ENCODE peak calls at places on chromosome 21, in nine cellular contexts. One of them, this sample, is unnamed.

GRCh38 chr21:42830456-42831455 is 48.6 kb downstream of the WDR4 start:
- DNase-seq in endothelial cell: no peak
- DNase-seq in NCI-H1092 treated with DMSO at 0.1 percent for 48 hours: no peak
- DNase-seq in AG08395: no peak
- DNase-seq in left colon: no peak
- DNase-seq in GM12865: no peak
- DNase-seq in midbrain: no peak
- DNase-seq in activated CD8-positive, alpha-beta memory T cell treated with anti-CD3 and anti-CD28 coated beads for 4 hours: no peak
- DNase-seq in head of caudate nucleus: peak; percentile 24
- DNase-seq in this sample: no peak

GRCh38 chr21:42147386-42148020 is 71.4 kb upstream of the ABCG1 start:
- DNase-seq in AG08395: no peak
- DNase-seq in NCI-H1092 treated with DMSO at 0.1 percent for 48 hours: no peak
- DNase-seq in GM12865: no peak
- DNase-seq in endothelial cell: no peak
- DNase-seq in activated CD8-positive, alpha-beta memory T cell treated with anti-CD3 and anti-CD28 coated beads for 4 hours: no peak
- DNase-seq in head of caudate nucleus: no peak
- DNase-seq in left colon: no peak
- DNase-seq in midbrain: no peak
- DNase-seq in this sample: no peak

GRCh38 chr21:43890042-43890441 is 25.0 kb downstream of the AGPAT3 start:
- DNase-seq in endothelial cell: no peak
- DNase-seq in left colon: no peak
- DNase-seq in midbrain: no peak
- DNase-seq in head of caudate nucleus: peak; percentile 11
- DNase-seq in GM12865: no peak
- DNase-seq in activated CD8-positive, alpha-beta memory T cell treated with anti-CD3 and anti-CD28 coated beads for 4 hours: no peak
- DNase-seq in NCI-H1092 treated with DMSO at 0.1 percent for 48 hours: no peak
- DNase-seq in AG08395: no peak
- DNase-seq in this sample: no peak

GRCh38 chr21:37574751-37575150 is 208.2 kb downstream of the DYRK1A start:
- DNase-seq in activated CD8-positive, alpha-beta memory T cell treated with anti-CD3 and anti-CD28 coated beads for 4 hours: no peak
- DNase-seq in NCI-H1092 treated with DMSO at 0.1 percent for 48 hours: no peak
- DNase-seq in endothelial cell: no peak
- DNase-seq in left colon: no peak
- DNase-seq in AG08395: no peak
- DNase-seq in GM12865: no peak
- DNase-seq in midbrain: no peak
- DNase-seq in head of caudate nucleus: no peak
- DNase-seq in this sample: no peak

GRCh38 chr21:26835027-26835713 is 10.0 kb downstream of the ADAMTS1 start:
- DNase-seq in GM12865: no peak
- DNase-seq in midbrain: no peak
- DNase-seq in AG08395: peak; percentile 49
- DNase-seq in left colon: no peak
- DNase-seq in endothelial cell: no peak
- DNase-seq in activated CD8-positive, alpha-beta memory T cell treated with anti-CD3 and anti-CD28 coated beads for 4 hours: no peak
- DNase-seq in NCI-H1092 treated with DMSO at 0.1 percent for 48 hours: no peak
- DNase-seq in head of caudate nucleus: no peak
- DNase-seq in this sample: no peak

GRCh38 chr21:42558846-42559245 is 45.2 kb downstream of the SLC37A1 start:
- DNase-seq in activated CD8-positive, alpha-beta memory T cell treated with anti-CD3 and anti-CD28 coated beads for 4 hours: no peak
- DNase-seq in GM12865: no peak
- DNase-seq in AG08395: no peak
- DNase-seq in NCI-H1092 treated with DMSO at 0.1 percent for 48 hours: no peak
- DNase-seq in head of caudate nucleus: peak; percentile 20
- DNase-seq in midbrain: no peak
- DNase-seq in endothelial cell: no peak
- DNase-seq in left colon: peak; percentile 15
- DNase-seq in this sample: no peak

GRCh38 chr21:17802568-17802967 is 16.6 kb downstream of the C21orf91 start:
- DNase-seq in left colon: no peak
- DNase-seq in GM12865: no peak
- DNase-seq in activated CD8-positive, alpha-beta memory T cell treated with anti-CD3 and anti-CD28 coated beads for 4 hours: no peak
- DNase-seq in NCI-H1092 treated with DMSO at 0.1 percent for 48 hours: no peak
- DNase-seq in midbrain: no peak
- DNase-seq in AG08395: peak; percentile 34
- DNase-seq in endothelial cell: no peak
- DNase-seq in head of caudate nucleus: no peak
- DNase-seq in this sample: no peak

GRCh38 chr21:46483300-46484295 is 24.9 kb downstream of the DIP2A start:
- DNase-seq in AG08395: no peak
- DNase-seq in midbrain: no peak
- DNase-seq in activated CD8-positive, alpha-beta memory T cell treated with anti-CD3 and anti-CD28 coated beads for 4 hours: no peak
- DNase-seq in NCI-H1092 treated with DMSO at 0.1 percent for 48 hours: no peak
- DNase-seq in GM12865: no peak
- DNase-seq in head of caudate nucleus: no peak
- DNase-seq in left colon: no peak
- DNase-seq in endothelial cell: no peak
- DNase-seq in this sample: no peak

GRCh38 chr21:16496594-16496993 is 766.8 kb downstream of the USP25 start:
- DNase-seq in endothelial cell: no peak
- DNase-seq in NCI-H1092 treated with DMSO at 0.1 percent for 48 hours: no peak
- DNase-seq in left colon: no peak
- DNase-seq in AG08395: no peak
- DNase-seq in head of caudate nucleus: no peak
- DNase-seq in midbrain: no peak
- DNase-seq in activated CD8-positive, alpha-beta memory T cell treated with anti-CD3 and anti-CD28 coated beads for 4 hours: no peak
- DNase-seq in GM12865: no peak
- DNase-seq in this sample: no peak

GRCh38 chr21:40707271-40707670 is 139.7 kb downstream of the DSCAM start:
- DNase-seq in NCI-H1092 treated with DMSO at 0.1 percent for 48 hours: no peak
- DNase-seq in head of caudate nucleus: no peak
- DNase-seq in midbrain: no peak
- DNase-seq in left colon: no peak
- DNase-seq in activated CD8-positive, alpha-beta memory T cell treated with anti-CD3 and anti-CD28 coated beads for 4 hours: no peak
- DNase-seq in GM12865: no peak
- DNase-seq in endothelial cell: no peak
- DNase-seq in AG08395: no peak
- DNase-seq in this sample: no peak

GRCh38 chr21:26140185-26140584 is 30.4 kb downstream of the APP start:
- DNase-seq in head of caudate nucleus: no peak
- DNase-seq in midbrain: no peak
- DNase-seq in GM12865: no peak
- DNase-seq in endothelial cell: no peak
- DNase-seq in NCI-H1092 treated with DMSO at 0.1 percent for 48 hours: no peak
- DNase-seq in AG08395: peak; percentile 76
- DNase-seq in activated CD8-positive, alpha-beta memory T cell treated with anti-CD3 and anti-CD28 coated beads for 4 hours: no peak
- DNase-seq in left colon: peak; percentile 50
- DNase-seq in this sample: no peak

GRCh38 chr21:42685036-42685435 is 31.6 kb downstream of the PDE9A start:
- DNase-seq in endothelial cell: no peak
- DNase-seq in head of caudate nucleus: no peak
- DNase-seq in NCI-H1092 treated with DMSO at 0.1 percent for 48 hours: no peak
- DNase-seq in left colon: no peak
- DNase-seq in AG08395: no peak
- DNase-seq in midbrain: no peak
- DNase-seq in activated CD8-positive, alpha-beta memory T cell treated with anti-CD3 and anti-CD28 coated beads for 4 hours: no peak
- DNase-seq in GM12865: no peak
- DNase-seq in this sample: peak; percentile 86